ENCODE peak calls at places on chromosomes 16 and 17, in ten cellular contexts. I is stimulated activated CD4-positive, alpha-beta T cell treated with anti-CD3 and anti-CD28 coated beads, Interleukin-4, amount 100 ng/mL, for 48 hours; H is AG09309; G is NCI-H1092 treated with DMSO at 0.1 percent for 48 hours; N is smooth muscle cell of the brain vasculature; K is neural crest cell; M is T-cell; Q is stimulated activated CD8-positive, alpha-beta memory T cell treated with anti-CD3 and anti-CD28 coated beads, Interleukin-2, amount 100 ng/mL, for 48 hours; R is fibroblast of gingiva; W is DMS153. Z is an unnamed sample.

GRCh38 chr17:38706625-38707298 is 1.7 kb downstream of the MLLT6 start:
- DNase-seq in N (no peak), H (no peak), W (no peak), M (no peak), G (no peak), Q (no peak), R (no peak), I (peak), K (no peak), Z (peak)

GRCh38 chr16:30757316-30757715 is 4.5 kb downstream of the CFAP119 start:
- DNase-seq in W (no peak), M (no peak), R (no peak), G (no peak), H (no peak), Q (no peak), N (no peak), I (no peak), K (no peak), Z (no peak)

GRCh38 chr17:49021095-49021767 is 24.0 kb downstream of the IGF2BP1 start:
- DNase-seq in K (no peak), Q (no peak), N (no peak), W (no peak), G (no peak), H (no peak), M (no peak), R (no peak), I (no peak), Z (no peak)

GRCh38 chr17:43790311-43790940 is 10.2 kb downstream of the CFAP97D1 start:
- DNase-seq in Q (no peak), R (no peak), H (no peak), I (no peak), K (no peak), N (no peak), G (peak), W (peak), M (no peak), Z (peak)

GRCh38 chr16:17173134-17173729 is 297.5 kb downstream of the XYLT1 start:
- DNase-seq in M (no peak), N (no peak), Q (peak), I (no peak), K (no peak), R (peak), H (peak), G (no peak), W (no peak), Z (no peak)

GRCh38 chr16:78524066-78524595 is 424.7 kb downstream of the WWOX start:
- DNase-seq in H (no peak), K (no peak), I (no peak), Q (no peak), R (no peak), G (no peak), N (no peak), M (no peak), W (no peak), Z (no peak)

GRCh38 chr17:78488867-78489634 is 88.1 kb downstream of the DNAH17 start:
- DNase-seq in M (no peak), Q (no peak), H (no peak), W (no peak), N (no peak), K (no peak), I (no peak), G (no peak), R (no peak), Z (no peak)

GRCh38 chr16:12219992-12220391 is 243.5 kb downstream of the SNX29 start:
- DNase-seq in K (no peak), R (no peak), I (no peak), N (no peak), H (no peak), W (no peak), M (no peak), Q (no peak), G (no peak), Z (no peak)

GRCh38 chr16:82082543-82083244 is 47.6 kb downstream of the HSD17B2 start:
- DNase-seq in H (no peak), N (no peak), R (peak), I (no peak), M (no peak), W (no peak), G (no peak), Q (no peak), K (no peak), Z (peak)

GRCh38 chr16:90077757-90078593 is 844 bp upstream of the PRDM7 start:
- DNase-seq in K (no peak), R (peak), N (peak), Q (no peak), H (no peak), M (peak), G (peak), W (peak), I (no peak), Z (peak)

GRCh38 chr16:59826767-59827166 is 1092.7 kb upstream of the GOT2 start:
- DNase-seq in R (no peak), W (no peak), M (no peak), H (no peak), K (no peak), N (no peak), G (no peak), Q (no peak), I (no peak), Z (no peak)

GRCh38 chr17:35765086-35765710 is 4.5 kb downstream of the C17orf50 start:
- DNase-seq in R (no peak), Q (no peak), I (no peak), N (no peak), G (no peak), W (no peak), K (no peak), H (no peak), M (no peak), Z (no peak)